ENCODE peak calls at places on chromosomes 2 and 18, in six cellular contexts. One of them, this sample, is unnamed.

GRCh38 chr2:117693166-117693565 is 121.3 kb upstream of the DDX18 start:
- DNase-seq in left ventricle myocardium inferior: no peak
- DNase-seq in non-pigmented ciliary epithelial cell: no peak
- DNase-seq in stimulated activated CD4-positive, alpha-beta T cell treated with anti-CD3 and anti-CD28 coated beads, Interleukin-4, amount 100 ng/mL, for 24 hours: no peak
- DNase-seq in sigmoid colon: no peak
- DNase-seq in AG08395: no peak
- DNase-seq in this sample: no peak

GRCh38 chr2:47664817-47665216 is 118.1 kb upstream of the MSH6 start:
- DNase-seq in stimulated activated CD4-positive, alpha-beta T cell treated with anti-CD3 and anti-CD28 coated beads, Interleukin-4, amount 100 ng/mL, for 24 hours: no peak
- DNase-seq in AG08395: no peak
- DNase-seq in left ventricle myocardium inferior: no peak
- DNase-seq in non-pigmented ciliary epithelial cell: no peak
- DNase-seq in sigmoid colon: no peak
- DNase-seq in this sample: no peak

GRCh38 chr18:10010611-10011015 is 96.8 kb downstream of the VAPA start:
- DNase-seq in stimulated activated CD4-positive, alpha-beta T cell treated with anti-CD3 and anti-CD28 coated beads, Interleukin-4, amount 100 ng/mL, for 24 hours: no peak
- DNase-seq in non-pigmented ciliary epithelial cell: no peak
- DNase-seq in left ventricle myocardium inferior: peak
- DNase-seq in AG08395: peak
- DNase-seq in sigmoid colon: peak
- DNase-seq in this sample: peak

GRCh38 chr2:108271691-108272253 is 16.9 kb upstream of the SULT1C2 start:
- DNase-seq in AG08395: peak
- DNase-seq in left ventricle myocardium inferior: no peak
- DNase-seq in stimulated activated CD4-positive, alpha-beta T cell treated with anti-CD3 and anti-CD28 coated beads, Interleukin-4, amount 100 ng/mL, for 24 hours: no peak
- DNase-seq in sigmoid colon: peak
- DNase-seq in non-pigmented ciliary epithelial cell: peak
- DNase-seq in this sample: no peak

GRCh38 chr2:138512672-138513071 is 11.1 kb downstream of the SPOPL start:
- DNase-seq in non-pigmented ciliary epithelial cell: no peak
- DNase-seq in left ventricle myocardium inferior: no peak
- DNase-seq in AG08395: no peak
- DNase-seq in sigmoid colon: no peak
- DNase-seq in stimulated activated CD4-positive, alpha-beta T cell treated with anti-CD3 and anti-CD28 coated beads, Interleukin-4, amount 100 ng/mL, for 24 hours: no peak
- DNase-seq in this sample: no peak

GRCh38 chr2:97654791-97655190 is 8.9 kb downstream of the COX5B start:
- DNase-seq in stimulated activated CD4-positive, alpha-beta T cell treated with anti-CD3 and anti-CD28 coated beads, Interleukin-4, amount 100 ng/mL, for 24 hours: no peak
- DNase-seq in sigmoid colon: no peak
- DNase-seq in non-pigmented ciliary epithelial cell: no peak
- DNase-seq in AG08395: no peak
- DNase-seq in left ventricle myocardium inferior: no peak
- DNase-seq in this sample: no peak

GRCh38 chr18:55875330-55875933 is 287.4 kb upstream of the TCF4 start:
- DNase-seq in non-pigmented ciliary epithelial cell: no peak
- DNase-seq in AG08395: no peak
- DNase-seq in left ventricle myocardium inferior: no peak
- DNase-seq in sigmoid colon: no peak
- DNase-seq in stimulated activated CD4-positive, alpha-beta T cell treated with anti-CD3 and anti-CD28 coated beads, Interleukin-4, amount 100 ng/mL, for 24 hours: no peak
- DNase-seq in this sample: no peak

GRCh38 chr2:101479328-101479727 is 4.4 kb upstream of the RFX8 start:
- DNase-seq in sigmoid colon: no peak
- DNase-seq in non-pigmented ciliary epithelial cell: no peak
- DNase-seq in left ventricle myocardium inferior: no peak
- DNase-seq in AG08395: no peak
- DNase-seq in stimulated activated CD4-positive, alpha-beta T cell treated with anti-CD3 and anti-CD28 coated beads, Interleukin-4, amount 100 ng/mL, for 24 hours: no peak
- DNase-seq in this sample: no peak

GRCh38 chr2:45567974-45568789 is 42.9 kb downstream of the SRBD1 start:
- DNase-seq in sigmoid colon: no peak
- DNase-seq in stimulated activated CD4-positive, alpha-beta T cell treated with anti-CD3 and anti-CD28 coated beads, Interleukin-4, amount 100 ng/mL, for 24 hours: no peak
- DNase-seq in non-pigmented ciliary epithelial cell: no peak
- DNase-seq in AG08395: no peak
- DNase-seq in left ventricle myocardium inferior: no peak
- DNase-seq in this sample: no peak

GRCh38 chr2:207772081-207772843 is 2.6 kb upstream of the FZD5 start:
- DNase-seq in sigmoid colon: no peak
- DNase-seq in AG08395: no peak
- DNase-seq in left ventricle myocardium inferior: no peak
- DNase-seq in stimulated activated CD4-positive, alpha-beta T cell treated with anti-CD3 and anti-CD28 coated beads, Interleukin-4, amount 100 ng/mL, for 24 hours: peak
- DNase-seq in non-pigmented ciliary epithelial cell: no peak
- DNase-seq in this sample: no peak

This sample was measured in vagina.